ENCODE peak calls at places on chromosomes 13 and 19, in nine cellular contexts. L is foreskin keratinocyte; T is natural killer cell; U is central memory CD8-positive, alpha-beta T cell; Q is CD4-positive, CD25-positive, alpha-beta regulatory T cell; E is activated T-cell treated with anti-CD3 and anti-CD28 coated beads, Interleukin-2, amount 50 U/mL, for 4 hours; Y is Right ventricle myocardium inferior; S is GM23338; A is right lobe of liver. R is an unnamed sample.

GRCh38 chr13:28655566-28655965 is 3.4 kb upstream of the POMP start:
- ATAC-seq in L (no peak), T (no peak), U (no peak), Q (no peak), E (no peak), Y (no peak), S (no peak), A (no peak), R (no peak)

GRCh38 chr13:22108283-22108897 is 437.5 kb downstream of the FGF9 start:
- ATAC-seq in L (no peak), T (no peak), U (no peak), Q (no peak), E (peak), Y (no peak), S (no peak), A (peak), R (no peak)

GRCh38 chr13:51435002-51435578 is 17.7 kb downstream of the INTS6 start:
- ATAC-seq in L (no peak), T (peak), U (no peak), Q (peak), E (no peak), Y (no peak), S (no peak), A (peak), R (no peak)

GRCh38 chr19:30312582-30313352 is 59.4 kb upstream of the ZNF536 start:
- ATAC-seq in L (no peak), T (no peak), U (no peak), Q (no peak), E (no peak), Y (no peak), S (peak), A (no peak), R (no peak)

GRCh38 chr13:20370815-20371421 is 138.8 kb upstream of the GJB6 start:
- ATAC-seq in L (peak), T (no peak), U (no peak), Q (no peak), E (no peak), Y (no peak), S (peak), A (no peak), R (no peak)

GRCh38 chr13:113305208-113305607 is 8.2 kb downstream of the LAMP1 start:
- ATAC-seq in L (peak), T (no peak), U (no peak), Q (no peak), E (no peak), Y (no peak), S (no peak), A (no peak), R (no peak)

GRCh38 chr19:40423227-40423566 is 2.6 kb downstream of the SERTAD1 start:
- ATAC-seq in L (no peak), T (no peak), U (no peak), Q (no peak), E (no peak), Y (no peak), S (no peak), A (no peak), R (no peak)

GRCh38 chr19:8135946-8136618 is 13.3 kb downstream of the FBN3 start:
- ATAC-seq in L (no peak), T (no peak), U (no peak), Q (no peak), E (no peak), Y (no peak), S (no peak), A (no peak), R (no peak)

GRCh38 chr19:33344210-33344609 is 29.3 kb upstream of the CEBPG start:
- ATAC-seq in L (no peak), T (no peak), U (no peak), Q (no peak), E (no peak), Y (peak), S (peak), A (no peak), R (no peak)

GRCh38 chr13:74210693-74211393 is 76.6 kb upstream of the KLF12 start:
- ATAC-seq in L (peak), T (no peak), U (no peak), Q (no peak), E (no peak), Y (peak), S (no peak), A (peak), R (peak)

GRCh38 chr19:13965377-13965896 is 13.1 kb downstream of the DCAF15 start:
- ATAC-seq in L (no peak), T (no peak), U (no peak), Q (no peak), E (no peak), Y (no peak), S (no peak), A (no peak), R (no peak)

GRCh38 chr19:32935629-32936028 is 36.1 kb downstream of the CEP89 start:
- ATAC-seq in L (no peak), T (no peak), U (no peak), Q (no peak), E (no peak), Y (no peak), S (no peak), A (no peak), R (no peak)

GRCh38 chr13:113508531-113509254 is 18.2 kb upstream of the DCUN1D2 start:
- ATAC-seq in L (no peak), T (no peak), U (no peak), Q (no peak), E (no peak), Y (no peak), S (no peak), A (peak), R (no peak)